ENCODE peak calls at places on chromosomes 11 and 22, in five cellular contexts. V is HEK293T, A is K562, F is HCT116, D is H1. L is an unnamed sample.

GRCh38 chr11:1853376-1854131 is 670 bp downstream of the LSP1 start:
- DNase-seq in V (no peak), F (no peak), D (no peak), A (no peak), L (no peak)

GRCh38 chr11:65595921-65596281 is 301 bp upstream of the KCNK7 start:
- DNase-seq in D (no peak), A (no peak), F (no peak), V (no peak), L (no peak)

GRCh38 chr22:36144886-36145541 is 15.5 kb downstream of the APOL3 start:
- DNase-seq in V (peak; percentile 60), F (peak; percentile 13), A (peak; percentile 27), D (peak; percentile 53), L (peak; percentile 43)

GRCh38 chr11:77201370-77201769 is 73.3 kb downstream of the MYO7A start:
- DNase-seq in V (no peak), A (no peak), D (no peak), F (no peak), L (no peak)

GRCh38 chr11:72391638-72392423 is 42.5 kb downstream of the CLPB start:
- DNase-seq in F (no peak), D (no peak), A (no peak), V (no peak), L (no peak)

GRCh38 chr11:102367364-102367763 is 20.4 kb downstream of the BIRC2 start:
- DNase-seq in D (no peak), A (peak; percentile 21), V (no peak), F (no peak), L (no peak)

GRCh38 chr11:128552783-128553661 is 34.3 kb downstream of the ETS1 start:
- DNase-seq in V (no peak), D (no peak), A (no peak), F (no peak), L (no peak)

GRCh38 chr11:764322-765024 is 12.8 kb downstream of the GATD1 start:
- DNase-seq in A (no peak), F (no peak), V (no peak), D (no peak), L (no peak)

GRCh38 chr22:44580176-44580575 is 82.1 kb upstream of the RTL6 start:
- DNase-seq in D (no peak), A (no peak), V (no peak), F (no peak), L (no peak)

GRCh38 chr22:30526656-30527055 is 19.9 kb downstream of the SEC14L6 start:
- DNase-seq in F (no peak), V (no peak), D (no peak), A (no peak), L (no peak)

GRCh38 chr22:30885001-30885366 is 83.6 kb downstream of the MORC2 start:
- DNase-seq in V (no peak), F (no peak), A (no peak), D (no peak), L (no peak)

GRCh38 chr11:1659478-1659877 is 29.9 kb downstream of the KRTAP5-5 start:
- DNase-seq in A (no peak), D (no peak), V (no peak), F (no peak), L (no peak)

GRCh38 chr11:97739892-97740782 is 1280.6 kb upstream of the CNTN5 start:
- DNase-seq in A (no peak), F (no peak), D (no peak), V (no peak), L (no peak)

GRCh38 chr22:19870153-19871022 is 15.7 kb upstream of the GNB1L start:
- DNase-seq in V (no peak), D (no peak), F (no peak), A (no peak), L (no peak)

GRCh38 chr22:38618682-38619081 is 37.5 kb downstream of the FAM227A start:
- DNase-seq in V (no peak), A (no peak), F (no peak), D (no peak), L (no peak)

GRCh38 chr22:26479043-26479791 is 4.4 kb downstream of the HPS4 start:
- DNase-seq in A (peak; percentile 26), D (no peak), V (no peak), F (no peak), L (no peak)

GRCh38 chr11:79610139-79610538 is 169.3 kb upstream of the TENM4 start:
- DNase-seq in V (no peak), D (no peak), A (no peak), F (no peak), L (no peak)

GRCh38 chr11:108069947-108070346 is 51.4 kb upstream of the ACAT1 start:
- DNase-seq in V (no peak), A (no peak), F (no peak), D (no peak), L (no peak)

GRCh38 chr11:32210601-32211000 is 119.7 kb downstream of the RCN1 start:
- DNase-seq in A (no peak), V (no peak), F (no peak), D (no peak), L (no peak)
- TF ChIP-seq SP1 in A (no peak), V (no peak), F (no peak), D (no peak), L (no peak)

DNA sequence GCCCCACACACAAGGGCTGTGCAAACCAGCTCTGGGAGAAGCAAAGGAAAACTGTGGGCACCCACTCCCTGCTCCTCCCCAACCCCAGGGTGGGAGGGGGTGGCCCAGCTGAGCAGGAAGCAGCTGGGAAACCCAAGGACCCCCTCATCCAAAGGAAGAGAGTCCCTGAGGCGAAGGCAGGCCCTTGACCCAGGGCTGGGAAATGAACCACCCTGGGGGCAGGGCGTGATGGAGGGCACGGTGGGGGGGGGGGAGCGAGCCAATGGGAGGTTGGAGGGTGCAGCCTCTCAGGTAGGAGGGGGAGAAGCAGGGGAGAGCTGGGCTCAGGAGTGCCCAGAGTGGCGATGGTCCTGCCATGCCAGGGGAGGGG is 16.8 kb downstream of the SCN4B start:
- DNase-seq in A (no peak), V (no peak), F (no peak), D (no peak), L (no peak)
- TF ChIP-seq SP1 in A (no peak), V (no peak), F (no peak), D (no peak), L (no peak)

GRCh38 chr11:86067230-86068137 is 1.4 kb downstream of the PICALM start:
- DNase-seq in A (peak; percentile 22), D (no peak), V (no peak), F (no peak), L (no peak)
- TF ChIP-seq SP1 in A (peak; percentile 21), D (no peak), V (no peak), F (no peak), L (no peak)

GRCh38 chr11:18315893-18316292 is 6.0 kb downstream of the HPS5 start:
- DNase-seq in D (no peak), A (no peak), F (no peak), V (no peak), L (no peak)
- TF ChIP-seq SP1 in D (no peak), A (no peak), F (no peak), V (no peak), L (no peak)

DNA sequence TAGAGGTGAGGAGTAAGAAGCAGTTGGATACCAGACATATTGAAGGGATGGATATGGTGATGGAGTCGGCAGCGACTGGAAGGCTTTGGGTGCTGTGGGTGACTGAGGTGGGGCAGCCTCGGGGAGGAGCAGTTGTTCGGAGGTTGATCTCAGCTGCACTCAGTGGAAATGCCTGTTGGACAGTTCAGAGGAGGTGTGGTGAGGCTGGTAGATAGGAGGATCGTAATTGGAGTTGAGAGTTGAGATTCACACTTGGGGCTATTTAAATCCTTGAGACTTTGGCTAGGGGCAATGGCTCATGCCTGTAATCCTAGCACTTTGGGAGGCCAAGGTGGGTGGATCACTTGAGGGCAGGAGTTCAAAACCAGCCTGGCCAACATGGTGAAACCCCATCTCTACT is 6.9 kb downstream of the OTUB1 start:
- DNase-seq in D (no peak), A (no peak), F (no peak), V (no peak), L (no peak)
- TF ChIP-seq SP1 in D (no peak), A (no peak), F (no peak), V (no peak), L (no peak)